ENCODE peak calls at places on chromosome 4, in four cellular contexts. U is GM12878, A is HepG2, W is K562. J is an unnamed sample. For H3K36me3, the result is how much of the 10 kb centered on the place peaks cover.

GRCh38 chr4:25911356-25911755 is 2.7 kb upstream of the SMIM20 start:
- DNase-seq in W (no peak), U (no peak), A (no peak), J (no peak)

GRCh38 chr4:47031011-47031678 is at the start of gene GABRB1:
- DNase-seq in W (no peak), U (no peak), A (no peak), J (no peak)

GRCh38 chr4:127506283-127506682 is 126.5 kb upstream of the INTU start:
- DNase-seq in U (no peak), W (no peak), A (no peak), J (no peak)

GRCh38 chr4:164700471-164700870 is 53.5 kb upstream of the SMIM31 start:
- DNase-seq in U (no peak), A (peak), W (peak), J (peak)

GRCh38 chr4:142202404-142203332 is 566.3 kb downstream of the IL15 start:
- DNase-seq in A (no peak), W (no peak), U (peak), J (no peak)

GRCh38 chr4:138710297-138710696 is 305.3 kb upstream of the NOCT start:
- DNase-seq in A (no peak), U (no peak), W (peak), J (no peak)

GRCh38 chr4:48180234-48180633 is 46.2 kb upstream of the TXK start:
- DNase-seq in U (no peak), A (no peak), W (no peak), J (no peak)

GRCh38 chr4:174222266-174222872 is 61.1 kb downstream of the FBXO8 start:
- DNase-seq in U (no peak), W (peak), A (peak), J (peak)

GRCh38 chr4:107255596-107255995 is 219.5 kb upstream of the DKK2 start:
- DNase-seq in W (no peak), A (no peak), U (no peak), J (no peak)

GRCh38 chr4:1204286-1204827 is 32.0 kb upstream of the SPON2 start:
- DNase-seq in U (no peak), A (no peak), W (no peak), J (no peak)

GRCh38 chr4:57080781-57081650 is 29.2 kb downstream of the IGFBP7 start:
- DNase-seq in A (peak), U (no peak), W (no peak), J (no peak)

GRCh38 chr4:40820101-40820500 is 70.3 kb downstream of the NSUN7 start:
- DNase-seq in A (no peak), U (no peak), W (no peak), J (no peak)

GRCh38 chr4:31458813-31459212 is 738.6 kb downstream of the PCDH7 start:
- DNase-seq in W (no peak), U (no peak), A (no peak), J (no peak)

GRCh38 chr4:105281016-105281415 is 134.3 kb downstream of the TET2 start:
- DNase-seq in W (no peak), U (no peak), A (no peak), J (no peak)

GRCh38 chr4:101155368-101155767 is 192.0 kb downstream of the PPP3CA start:
- DNase-seq in U (no peak), W (no peak), A (no peak), J (peak)

GRCh38 chr4:20615492-20616136 is 84.6 kb upstream of the PACRGL start:
- DNase-seq in W (no peak), A (peak), U (no peak), J (peak)

GRCh38 chr4:86895692-86896488 is 3.7 kb upstream of the C4orf36 start:
- DNase-seq in W (peak), A (peak), U (no peak), J (peak)

GRCh38 chr4:156931267-156931666 is 40.3 kb downstream of the PDGFC start:
- DNase-seq in W (no peak), A (peak), U (no peak), J (peak)

GRCh38 chr4:140257461-140258305 is 103.7 kb upstream of the MAML3 start:
- DNase-seq in A (no peak), W (no peak), U (no peak), J (no peak)

GRCh38 chr4:56906534-56906933 is 1.2 kb upstream of the REST start:
- DNase-seq in U (no peak), A (no peak), W (no peak), J (no peak)

GRCh38 chr4:150821641-150822040 is 193.4 kb downstream of the LRBA start:
- DNase-seq in W (no peak), A (no peak), U (no peak), J (no peak)

GRCh38 chr4:155578726-155579385 is 87.8 kb upstream of the GUCY1A1 start:
- DNase-seq in A (no peak), U (no peak), W (no peak), J (no peak)

GRCh38 chr4:73019462-73020047 is 50.0 kb downstream of the COX18 start:
- DNase-seq in W (peak), U (no peak), A (peak), J (peak)

GRCh38 chr4:104163820-104164219 is 330.9 kb downstream of the CXXC4 start:
- DNase-seq in A (no peak), W (no peak), U (no peak), J (no peak)

GRCh38 chr4:134201216-134202098 is at the start of gene PABPC4L:
- DNase-seq in U (no peak), A (no peak), W (peak), J (no peak)

GRCh38 chr4:139902328-139903217 is 237.0 kb downstream of the MGST2 start:
- DNase-seq in W (no peak), A (no peak), U (no peak), J (no peak)

GRCh38 chr4:58732973-58733372 is 1622.8 kb upstream of the IGFBP7 start:
- DNase-seq in A (no peak), U (no peak), W (no peak), J (no peak)

GRCh38 chr4:113407409-113407808 is 354.1 kb downstream of the CAMK2D start:
- DNase-seq in W (no peak), A (no peak), U (no peak), J (no peak)

GRCh38 chr4:118974758-118975157 is 86.1 kb downstream of the SYNPO2 start:
- DNase-seq in A (no peak), W (no peak), U (no peak), J (no peak)

GRCh38 chr4:4805805-4806345 is 53.6 kb upstream of the MSX1 start:
- DNase-seq in W (no peak), U (no peak), A (no peak), J (no peak)

GRCh38 chr4:25843340-25844097 is 19.3 kb downstream of the SEL1L3 start:
- DNase-seq in W (peak), U (no peak), A (no peak), J (no peak)

GRCh38 chr4:169620846-169621228 is 459 bp downstream of the CLCN3 start:
- DNase-seq in U (no peak), W (peak), A (peak), J (no peak)

GRCh38 chr4:27861802-27862201 is 1001.2 kb downstream of the STIM2 start:
- DNase-seq in A (no peak), W (no peak), U (no peak), J (no peak)

GRCh38 chr4:27861381-27861787 is 1000.7 kb downstream of the STIM2 start:
- DNase-seq in A (peak), W (no peak), U (no peak), J (peak)
- TF ChIP-seq ZNF274 in A (no peak), W (no peak), U (no peak), J (no peak)

GRCh38 chr4:168374772-168375523 is 56.4 kb upstream of the DDX60 start:
- DNase-seq in A (no peak), U (no peak), W (no peak), J (no peak)
- H3K36me3 ChIP-seq in A (under half), U (under half), W (under half), J (under half)

DNA sequence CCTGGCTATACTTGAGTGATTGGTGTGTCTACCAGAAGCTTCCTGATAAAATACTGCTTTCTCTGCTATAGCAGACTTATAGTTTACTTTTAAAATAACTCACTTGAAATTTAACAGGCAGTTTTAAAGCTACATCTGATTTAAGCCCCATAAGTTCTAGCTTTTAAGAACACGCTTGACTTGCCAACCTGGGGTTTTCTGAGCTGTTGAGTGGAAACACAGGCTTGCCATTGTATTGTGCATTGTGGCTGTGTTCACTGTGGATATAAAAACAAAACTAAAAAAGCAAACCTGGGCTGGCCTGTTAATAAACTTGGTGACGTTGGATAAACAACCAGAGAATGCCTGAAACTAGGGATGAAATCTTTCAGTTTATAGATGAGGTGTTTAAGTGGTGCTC is 185.4 kb upstream of the TAPT1 start:
- DNase-seq in U (no peak), W (no peak), A (no peak), J (no peak)
- TF ChIP-seq REST in U (no peak), W (no peak), A (no peak), J (no peak)

GRCh38 chr4:81351653-81352455 is 119.9 kb downstream of the RASGEF1B start:
- DNase-seq in U (peak), A (peak), W (peak), J (peak)
- TF ChIP-seq ZNF274 in U (no peak), A (no peak), W (no peak), J (no peak)

DNA sequence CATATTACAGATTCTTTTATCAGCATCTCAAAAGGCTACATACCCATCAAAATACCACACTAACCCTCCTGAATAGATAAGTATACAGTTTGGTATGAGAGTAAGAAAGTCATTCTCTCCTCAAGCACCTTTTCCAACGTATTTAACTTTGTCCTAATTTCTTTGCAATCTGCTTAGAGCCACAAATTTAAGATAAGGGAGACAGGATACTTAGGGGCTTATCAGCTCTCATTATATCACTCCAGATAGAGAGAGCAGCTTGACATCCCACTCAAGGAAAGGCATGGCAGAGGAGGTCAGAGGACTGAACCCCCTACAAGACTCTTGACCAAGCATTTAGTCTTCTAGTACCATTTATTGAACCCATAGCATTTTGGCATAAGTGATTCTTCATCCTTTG is 262.4 kb downstream of the ADGRA3 start:
- DNase-seq in W (no peak), A (no peak), U (no peak), J (no peak)
- H3K36me3 ChIP-seq in W (under half), A (under half), U (under half), J (under half)

GRCh38 chr4:16721618-16722291 is 176.7 kb downstream of the LDB2 start:
- DNase-seq in U (no peak), W (peak), A (peak), J (no peak)
- TF ChIP-seq REST in U (no peak), W (no peak), A (no peak), J (no peak)

GRCh38 chr4:144948009-144948408 is 150.0 kb downstream of the ANAPC10 start:
- DNase-seq in A (peak), U (no peak), W (no peak), J (no peak)
- TF ChIP-seq ZNF274 in A (no peak), U (no peak), W (no peak), J (no peak)

GRCh38 chr4:2507855-2508254 is 28.6 kb upstream of the FAM193A start:
- DNase-seq in A (no peak), W (no peak), U (no peak), J (no peak)
- H3K36me3 ChIP-seq in A (half or more), W (half or more), U (under half), J (under half)

DNA sequence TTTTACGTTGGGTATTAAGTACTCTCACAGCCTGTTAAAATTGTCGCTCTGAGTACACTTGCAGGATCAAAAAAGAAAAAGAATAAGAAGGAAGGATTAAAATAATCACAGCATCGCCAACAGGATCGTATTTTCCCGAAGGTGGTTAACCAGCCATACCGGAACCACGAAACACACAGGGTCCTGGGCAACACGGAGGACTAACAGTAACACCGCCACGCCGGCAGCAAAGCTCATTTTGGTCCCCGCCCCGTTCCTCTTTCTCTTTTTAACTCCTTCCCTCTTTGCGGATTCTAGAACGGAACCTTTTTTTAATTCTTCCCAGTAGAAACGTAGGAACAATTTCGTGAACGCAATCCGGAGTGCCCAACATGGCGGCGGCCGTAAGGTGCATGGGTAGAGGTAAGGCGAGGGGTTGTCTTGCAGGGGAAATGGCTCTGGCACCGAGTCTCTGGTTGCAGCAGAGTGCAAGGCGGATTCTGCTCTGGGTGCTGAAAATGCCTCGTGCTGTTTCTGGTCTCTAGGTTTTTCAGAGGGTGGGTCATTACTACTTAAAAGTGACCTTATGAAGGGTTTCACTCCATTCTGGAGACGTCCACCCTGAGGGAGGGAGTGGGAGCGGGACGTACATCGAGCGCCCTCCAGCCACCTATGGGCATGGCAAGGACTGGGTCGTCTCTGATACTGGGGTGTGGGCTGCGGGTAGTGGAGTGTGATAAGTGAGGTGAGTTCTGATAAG is at the start of gene MRPL1:
- DNase-seq in U (peak), A (peak), W (peak), J (peak)
- TF ChIP-seq REST in U (peak), A (peak), W (no peak), J (no peak)

J was measured in HCT116.